ENCODE peak calls at places on chromosome 2, in five cellular contexts. A, E, X, R and M are unnamed samples.
A peak's percentile ranks its signal among the peaks of the same experiment; 100 is the strongest.

GRCh38 chr2:180848393-180848792 is 132.0 kb upstream of the UBE2E3 start:
- DNase-seq in A (no peak), E (no peak), X (no peak), R (no peak), M (no peak)

GRCh38 chr2:239920616-239921365 is 104.4 kb downstream of the NDUFA10 start:
- DNase-seq in A (no peak), E (no peak), X (peak; percentile 16), R (no peak), M (no peak)

GRCh38 chr2:12556762-12557161 is 160.0 kb upstream of the TRIB2 start:
- DNase-seq in A (no peak), E (peak; percentile 79), X (no peak), R (no peak), M (peak; percentile 71)

GRCh38 chr2:54416166-54416798 is 39.8 kb upstream of the SPTBN1 start:
- DNase-seq in A (no peak), E (no peak), X (no peak), R (no peak), M (peak; percentile 23)

GRCh38 chr2:8535821-8536685 is 145.8 kb upstream of the ID2 start:
- DNase-seq in A (no peak), E (no peak), X (peak; percentile 38), R (no peak), M (no peak)

GRCh38 chr2:238286551-238286950 is 1.9 kb downstream of the PER2 start:
- DNase-seq in A (peak; percentile 79), E (peak; percentile 73), X (peak; percentile 62), R (no peak), M (peak; percentile 88)

GRCh38 chr2:62114564-62114963 is 81.4 kb upstream of the B3GNT2 start:
- DNase-seq in A (no peak), E (no peak), X (no peak), R (no peak), M (no peak)

GRCh38 chr2:109079590-109079989 is 49.4 kb upstream of the SH3RF3 start:
- DNase-seq in A (no peak), E (no peak), X (no peak), R (no peak), M (no peak)

GRCh38 chr2:218261424-218262273 is 834 bp downstream of the GPBAR1 start:
- DNase-seq in A (no peak), E (no peak), X (no peak), R (no peak), M (no peak)

GRCh38 chr2:10620481-10620880 is 69.3 kb downstream of the NOL10 start:
- DNase-seq in A (peak; percentile 86), E (peak; percentile 26), X (no peak), R (no peak), M (peak; percentile 88)

GRCh38 chr2:88212251-88212790 is 42.2 kb downstream of the THNSL2 start:
- DNase-seq in A (no peak), E (peak; percentile 33), X (no peak), R (no peak), M (no peak)

GRCh38 chr2:170009209-170009608 is 168.7 kb upstream of the MYO3B start:
- DNase-seq in A (no peak), E (no peak), X (no peak), R (no peak), M (no peak)

GRCh38 chr2:170006592-170007327 is 171.2 kb upstream of the MYO3B start:
- DNase-seq in A (no peak), E (no peak), X (no peak), R (no peak), M (no peak)

GRCh38 chr2:170002096-170002495 is 174.8 kb downstream of the UBR3 start:
- DNase-seq in A (no peak), E (no peak), X (no peak), R (no peak), M (no peak)

GRCh38 chr2:170005702-170006101 is 172.2 kb upstream of the MYO3B start:
- DNase-seq in A (no peak), E (no peak), X (no peak), R (no peak), M (no peak)
- TF ChIP-seq CTCF in A (no peak), E (peak; percentile 38), X (no peak), R (no peak), M (no peak)

DNA sequence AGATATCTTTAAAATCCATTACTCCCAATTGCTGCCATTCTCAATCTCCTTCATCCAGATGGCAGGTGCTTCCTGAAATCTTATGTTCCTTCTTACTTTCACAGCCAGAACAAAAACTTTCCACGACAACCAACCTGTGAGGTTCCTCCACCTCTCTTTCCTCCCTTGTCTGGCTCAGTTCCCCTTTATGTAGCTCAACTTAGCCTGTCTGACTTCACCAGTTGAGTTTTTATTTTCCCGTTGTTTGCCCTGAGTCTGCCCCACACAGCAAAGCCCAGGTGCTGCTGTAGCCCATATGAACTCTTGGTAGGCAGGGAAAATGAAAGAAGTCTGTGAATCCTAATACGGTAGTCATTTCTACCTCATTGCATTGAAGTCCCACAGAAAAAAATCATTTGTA is 112.5 kb downstream of the MREG start:
- DNase-seq in A (no peak), E (no peak), X (no peak), R (peak; percentile 45), M (no peak)
- H3K4me3 ChIP-seq in A (no peak overlapping the region), E (no peak overlapping the region), X (no peak overlapping the region), R (no peak overlapping the region), M (no peak overlapping the region)

GRCh38 chr2:203019142-203019541 is 4.5 kb downstream of the NBEAL1 start:
- DNase-seq in A (no peak), E (no peak), X (no peak), R (no peak), M (no peak)
- TF ChIP-seq CTCF in A (no peak), E (no peak), X (no peak), R (no peak), M (no peak)

GRCh38 chr2:120732506-120733237 is 3.0 kb upstream of the GLI2 start:
- DNase-seq in A (no peak), E (no peak), X (no peak), R (no peak), M (no peak)

GRCh38 chr2:120729410-120730052 is 6.1 kb upstream of the GLI2 start:
- DNase-seq in A (peak; percentile 49), E (peak; percentile 78), X (no peak), R (no peak), M (peak; percentile 84)

GRCh38 chr2:120733238-120733942 is 2.3 kb upstream of the GLI2 start:
- DNase-seq in A (no peak), E (no peak), X (no peak), R (no peak), M (no peak)

GRCh38 chr2:120731175-120731574 is 4.5 kb upstream of the GLI2 start:
- DNase-seq in A (no peak), E (no peak), X (no peak), R (no peak), M (no peak)

DNA sequence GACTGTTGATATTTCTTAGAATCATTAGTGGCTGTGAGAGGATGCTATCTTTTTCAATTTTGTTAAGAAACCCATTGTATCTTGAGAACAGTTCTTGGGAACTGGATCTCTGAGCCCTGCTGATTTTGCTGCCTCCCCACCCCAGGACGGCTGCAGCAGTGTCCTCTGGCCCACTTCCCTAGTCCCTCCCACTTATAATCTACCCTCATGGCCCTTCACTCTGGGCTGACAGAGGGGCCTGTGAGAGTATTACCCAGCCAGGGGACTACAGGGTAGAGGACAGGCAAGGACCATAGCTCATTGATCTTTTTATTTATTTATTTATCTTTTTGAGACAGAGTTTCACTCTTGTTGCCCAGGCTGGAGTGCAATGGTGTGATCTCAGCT is 5.6 kb upstream of the GLI2 start:
- DNase-seq in A (no peak), E (no peak), X (no peak), R (no peak), M (no peak)
- H3K4me3 ChIP-seq in A (no peak overlapping the region), E (no peak overlapping the region), X (no peak overlapping the region), R (no peak overlapping the region), M (no peak overlapping the region)

GRCh38 chr2:17166506-17166905 is 351.7 kb downstream of the RAD51AP2 start:
- DNase-seq in A (no peak), E (no peak), X (no peak), R (no peak), M (peak; percentile 29)

GRCh38 chr2:17177094-17177493 is 341.1 kb downstream of the RAD51AP2 start:
- DNase-seq in A (no peak), E (no peak), X (no peak), R (no peak), M (no peak)

DNA sequence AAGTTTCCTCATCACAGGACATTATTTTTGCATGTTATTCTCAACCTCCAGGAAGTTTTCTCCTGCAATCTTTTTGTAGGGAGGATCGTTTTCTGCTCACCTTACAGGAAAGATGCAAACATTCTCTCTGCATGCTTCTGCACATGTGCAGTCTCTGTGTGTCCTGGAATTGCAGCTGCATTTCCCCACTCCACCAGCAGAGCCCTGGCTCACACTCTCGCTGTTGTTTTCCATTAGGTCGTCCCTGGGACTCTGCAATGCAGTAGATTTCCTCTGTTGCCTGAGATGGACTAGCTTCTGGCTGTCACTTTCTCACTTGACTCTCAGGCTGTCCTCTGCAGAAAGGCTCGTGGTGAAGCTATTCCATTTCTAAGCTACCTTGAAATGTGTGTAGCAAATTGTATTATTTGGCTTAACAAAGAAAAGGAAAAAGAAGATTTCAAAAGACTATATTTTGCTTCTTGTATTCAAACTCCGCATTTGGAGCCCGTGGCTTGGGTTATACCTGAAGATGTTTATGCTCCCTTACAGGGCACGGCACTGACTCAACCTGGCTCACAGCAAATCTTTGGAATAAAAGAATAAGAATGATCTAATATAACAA is 346.7 kb downstream of the RAD51AP2 start:
- DNase-seq in A (peak; percentile 5), E (peak; percentile 31), X (no peak), R (peak; percentile 26), M (peak; percentile 39)
- TF ChIP-seq CTCF in A (peak; percentile 91), E (peak; percentile 30), X (peak; percentile 48), R (peak; percentile 42), M (peak; percentile 85)

GRCh38 chr2:230893338-230893737 is 28.6 kb downstream of the ITM2C start:
- DNase-seq in A (no peak), E (no peak), X (no peak), R (peak; percentile 74), M (no peak)
- H3K4me3 ChIP-seq in A (no peak overlapping the region), E (no peak overlapping the region), X (no peak overlapping the region), R (no peak overlapping the region), M (no peak overlapping the region)

GRCh38 chr2:63888490-63889402 is 47.0 kb downstream of the UGP2 start:
- DNase-seq in A (peak; percentile 31), E (peak; percentile 78), X (no peak), R (peak; percentile 59), M (peak; percentile 49)
- TF ChIP-seq CTCF in A (peak; percentile 84), E (peak; percentile 96), X (peak; percentile 52), R (peak; percentile 65), M (peak; percentile 82)

DNA sequence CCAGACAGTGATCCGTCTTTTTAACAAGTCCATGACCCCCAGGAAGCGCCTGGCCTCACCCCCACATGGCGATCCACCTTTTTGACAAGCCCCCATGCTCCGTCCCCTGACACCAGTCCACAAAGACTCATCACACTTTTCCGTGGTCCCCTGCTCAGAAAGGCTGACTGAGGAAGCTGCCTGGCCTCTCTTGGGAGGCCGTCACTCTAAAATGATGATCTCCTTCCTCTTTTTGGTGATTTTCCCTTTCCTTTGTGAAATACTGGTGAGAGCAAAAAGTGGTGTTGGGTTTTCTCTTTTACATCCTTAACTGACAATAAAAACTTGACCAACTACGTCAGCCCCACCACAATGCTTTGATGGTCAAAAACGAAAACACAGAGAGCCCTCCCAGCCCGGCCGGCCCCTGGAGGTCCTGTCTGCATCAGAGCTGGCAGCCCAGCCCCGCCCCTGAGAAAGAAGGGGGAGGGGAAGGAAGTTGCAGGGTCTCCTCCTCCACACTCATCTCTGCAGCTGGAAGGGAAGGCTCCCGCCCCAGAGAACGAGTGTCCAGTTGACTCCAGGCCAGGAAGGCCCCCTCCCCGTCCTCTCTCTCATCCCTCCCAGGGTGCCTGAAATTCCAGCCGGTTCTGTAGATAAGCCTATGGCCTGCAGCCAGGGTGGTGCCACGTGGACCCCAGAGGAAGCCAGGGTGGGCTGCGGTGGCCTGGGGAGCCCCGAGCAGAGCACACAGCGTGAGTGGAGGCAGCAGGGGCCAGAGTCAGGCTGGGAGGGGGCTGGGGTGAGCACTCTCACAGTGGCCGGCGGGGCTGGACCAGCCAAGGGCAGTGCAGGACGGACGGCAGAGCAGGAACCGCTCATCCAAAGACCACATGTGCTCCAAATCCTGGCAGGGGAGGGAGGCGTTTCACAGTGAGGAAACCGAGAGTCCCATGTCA is 19.9 kb downstream of the BIN1 start:
- DNase-seq in A (peak; percentile 87), E (no peak), X (no peak), R (peak; percentile 89), M (peak; percentile 95)
- H3K4me3 ChIP-seq in A (peak overlapping the region; percentile 19), E (no peak overlapping the region), X (peak overlapping the region; percentile 2), R (peak overlapping the region; percentile 8), M (no peak overlapping the region)